ENCODE peak calls at places on chromosomes 16 and 17, in six cellular contexts. L is suprapubic skin, E is HCT116, K is GM23338, B is prostate gland, I is transverse colon. H is an unnamed sample.
A peak's percentile ranks its signal among the peaks of the same experiment; 100 is the strongest.

GRCh38 chr17:10051112-10051511 is 146.0 kb upstream of the RCVRN start:
- DNase-seq in L (no peak), E (no peak), K (no peak), B (no peak), I (no peak), H (no peak)

GRCh38 chr16:29645699-29646187 is 17.3 kb upstream of the SPN start:
- DNase-seq in L (no peak), E (peak; percentile 49), K (peak; percentile 65), B (no peak), I (no peak), H (peak; percentile 91)

GRCh38 chr17:50201226-50201854 is at the start of gene COL1A1:
- DNase-seq in L (peak; percentile 93), E (no peak), K (peak; percentile 59), B (no peak), I (peak; percentile 72), H (no peak)

GRCh38 chr17:82964851-82965341 is 114.5 kb upstream of the METRNL start:
- DNase-seq in L (no peak), E (no peak), K (no peak), B (no peak), I (no peak), H (no peak)

GRCh38 chr16:57600952-57601580 is 27.4 kb upstream of the ADGRG1 start:
- DNase-seq in L (peak; percentile 9), E (no peak), K (no peak), B (no peak), I (no peak), H (no peak)

GRCh38 chr17:47846741-47847340 is 4.1 kb downstream of the SP6 start:
- DNase-seq in L (no peak), E (no peak), K (peak; percentile 63), B (no peak), I (no peak), H (no peak)

GRCh38 chr17:78324391-78325075 is 35.3 kb downstream of the SOCS3 start:
- DNase-seq in L (peak; percentile 90), E (no peak), K (peak; percentile 71), B (no peak), I (peak; percentile 60), H (peak; percentile 85)

GRCh38 chr17:12627776-12628491 is 37.8 kb upstream of the MYOCD start:
- DNase-seq in L (no peak), E (no peak), K (no peak), B (no peak), I (no peak), H (no peak)

GRCh38 chr17:79951361-79952264 is 84.1 kb downstream of the TBC1D16 start:
- DNase-seq in L (peak; percentile 79), E (no peak), K (no peak), B (peak; percentile 78), I (no peak), H (no peak)

GRCh38 chr17:47897561-47897960 is 1.5 kb downstream of the SP2 start:
- DNase-seq in L (no peak), E (no peak), K (no peak), B (no peak), I (no peak), H (no peak)

GRCh38 chr17:4738136-4739121 is 1.2 kb upstream of the ZMYND15 start:
- DNase-seq in L (no peak), E (no peak), K (peak; percentile 48), B (peak; percentile 42), I (peak; percentile 57), H (no peak)

GRCh38 chr16:89655062-89655643 is 2.4 kb downstream of the CHMP1A start:
- DNase-seq in L (no peak), E (no peak), K (no peak), B (no peak), I (no peak), H (no peak)

GRCh38 chr16:79605999-79606398 is 5.5 kb upstream of the MAF start:
- DNase-seq in L (no peak), E (no peak), K (peak; percentile 27), B (no peak), I (no peak), H (no peak)

GRCh38 chr17:12421646-12422306 is 243.9 kb upstream of the MYOCD start:
- DNase-seq in L (no peak), E (no peak), K (no peak), B (no peak), I (no peak), H (no peak)

GRCh38 chr16:50202926-50203624 is 50.0 kb downstream of the TENT4B start:
- DNase-seq in L (no peak), E (peak; percentile 62), K (no peak), B (no peak), I (no peak), H (no peak)

GRCh38 chr16:88639231-88640038 is 1.1 kb downstream of the IL17C start:
- DNase-seq in L (no peak), E (no peak), K (peak; percentile 92), B (no peak), I (peak; percentile 74), H (no peak)

GRCh38 chr17:32912218-32912897 is 15.6 kb upstream of the TMEM98 start:
- DNase-seq in L (peak; percentile 83), E (no peak), K (peak; percentile 49), B (peak; percentile 91), I (peak; percentile 87), H (no peak)

GRCh38 chr17:3529817-3530741 is 27.5 kb downstream of the TRPV3 start:
- DNase-seq in L (no peak), E (no peak), K (peak; percentile 51), B (no peak), I (no peak), H (no peak)

GRCh38 chr17:75098861-75099260 is 10.9 kb upstream of the ARMC7 start:
- DNase-seq in L (no peak), E (no peak), K (no peak), B (no peak), I (no peak), H (no peak)

GRCh38 chr17:75094871-75095399 is 7.2 kb downstream of the SLC16A5 start:
- DNase-seq in L (no peak), E (no peak), K (no peak), B (no peak), I (no peak), H (no peak)

GRCh38 chr17:75093543-75094158 is 5.9 kb downstream of the SLC16A5 start:
- DNase-seq in L (no peak), E (no peak), K (no peak), B (no peak), I (no peak), H (no peak)

GRCh38 chr17:75097865-75098264 is 10.1 kb downstream of the SLC16A5 start:
- DNase-seq in L (no peak), E (no peak), K (no peak), B (no peak), I (no peak), H (no peak)

DNA sequence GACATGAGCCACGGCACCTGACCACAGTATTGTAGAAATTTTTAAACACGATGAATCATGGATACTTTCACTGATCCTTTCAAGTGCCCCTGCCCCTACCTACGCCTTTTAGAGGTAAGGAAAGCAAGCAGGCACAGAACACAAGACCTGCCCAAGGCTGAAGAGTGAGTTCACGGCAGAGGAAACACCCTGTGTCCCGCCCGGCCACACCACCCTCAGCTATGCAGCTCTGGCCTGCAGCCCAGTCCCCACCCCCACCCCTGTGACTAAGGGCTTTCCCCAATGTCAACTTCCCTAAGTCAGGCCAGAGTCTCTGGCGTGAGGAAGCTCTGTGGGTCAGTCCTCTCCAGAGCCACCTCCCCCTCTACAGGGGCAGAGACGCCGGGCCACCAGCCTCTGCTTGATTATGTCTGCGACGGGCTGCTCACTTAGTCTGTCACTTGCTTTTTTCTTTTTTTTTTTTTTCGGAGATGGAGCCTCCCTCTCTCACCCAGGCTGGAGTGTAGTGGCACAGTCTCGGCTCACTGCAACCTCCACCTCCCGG is 8.4 kb downstream of the SLC16A5 start:
- DNase-seq in L (no peak), E (peak; percentile 95), K (peak; percentile 57), B (peak; percentile 80), I (peak; percentile 88), H (peak; percentile 90)
- TF ChIP-seq POLR2AphosphoS5 in L (no peak), E (peak; percentile 88), K (no peak), B (peak; percentile 84), I (peak; percentile 86), H (peak; percentile 72)

GRCh38 chr16:85658504-85659326 is 30.0 kb downstream of the GINS2 start:
- DNase-seq in L (no peak), E (no peak), K (no peak), B (no peak), I (no peak), H (no peak)

GRCh38 chr16:85659805-85660511 is 28.8 kb downstream of the GINS2 start:
- DNase-seq in L (peak; percentile 86), E (peak; percentile 34), K (peak; percentile 81), B (peak; percentile 73), I (peak; percentile 76), H (no peak)

GRCh38 chr16:85661131-85662035 is 27.4 kb downstream of the GINS2 start:
- DNase-seq in L (peak; percentile 76), E (no peak), K (no peak), B (no peak), I (no peak), H (no peak)

GRCh38 chr16:85657996-85658395 is 30.8 kb downstream of the GINS2 start:
- DNase-seq in L (no peak), E (no peak), K (no peak), B (no peak), I (no peak), H (no peak)

DNA sequence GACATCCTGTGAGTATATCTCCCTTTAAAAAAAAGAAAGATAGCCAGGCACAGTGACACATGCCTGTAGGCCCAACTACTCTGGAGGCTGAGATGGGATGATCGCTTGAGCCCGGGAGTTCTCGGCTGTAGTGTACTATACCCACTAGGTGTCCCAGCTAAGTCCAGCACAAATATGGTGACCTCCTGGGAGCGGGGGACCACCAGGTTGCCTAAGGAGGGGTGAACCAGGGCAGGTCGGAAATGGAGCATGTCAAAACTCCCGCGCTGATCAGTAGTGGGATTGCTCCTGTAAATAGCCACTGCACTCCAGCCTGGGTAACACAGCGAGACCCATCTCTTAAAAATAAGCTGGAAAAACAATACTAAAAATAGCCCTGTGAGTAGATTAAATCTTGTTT is 29.4 kb downstream of the GINS2 start:
- DNase-seq in L (no peak), E (no peak), K (no peak), B (no peak), I (no peak), H (no peak)
- H3K4me3 ChIP-seq in L (no peak overlapping the region), E (no peak overlapping the region), K (no peak overlapping the region), B (no peak overlapping the region), I (no peak overlapping the region), H (no peak overlapping the region)

GRCh38 chr16:75644240-75645012 is 3.0 kb downstream of the KARS1 start:
- DNase-seq in L (no peak), E (no peak), K (no peak), B (no peak), I (no peak), H (no peak)
- TF ChIP-seq CTCF in L (no peak), E (no peak), K (peak; percentile 24), B (no peak), I (no peak), H (no peak)

DNA sequence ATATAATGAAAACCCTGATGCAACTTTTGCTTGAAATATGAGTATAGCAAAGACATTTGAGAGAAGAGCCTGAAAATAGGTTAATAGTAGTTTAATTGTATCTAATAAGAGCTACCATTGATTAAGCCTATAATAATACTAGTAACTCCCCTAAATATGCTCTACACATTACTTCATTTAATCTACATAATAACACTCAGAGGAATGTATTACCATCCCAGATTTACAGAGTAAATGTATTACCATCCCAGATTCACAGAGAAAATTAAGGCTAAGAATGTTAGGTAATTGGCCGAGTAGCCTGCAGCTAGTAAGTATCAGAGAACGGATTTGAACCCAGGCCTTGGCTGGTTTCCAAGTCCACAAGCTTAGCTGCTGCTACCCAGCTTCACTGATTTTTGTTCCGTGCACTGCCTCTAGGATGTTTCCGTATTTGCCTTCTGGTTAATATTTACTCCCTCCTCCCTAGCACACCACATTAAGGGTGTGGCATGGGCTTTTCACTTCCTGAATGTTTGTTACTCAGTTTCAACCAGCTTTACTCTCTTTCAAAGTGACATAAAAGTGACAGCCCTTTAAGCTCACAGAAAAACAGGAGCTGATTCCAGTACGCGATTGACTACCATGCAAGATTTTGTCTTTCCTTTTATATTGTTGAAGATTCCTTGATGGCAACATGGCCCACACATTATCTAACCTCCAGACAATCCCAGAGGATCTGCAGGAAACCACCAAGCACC is 26.6 kb upstream of the TOX3 start:
- DNase-seq in L (no peak), E (no peak), K (no peak), B (peak; percentile 19), I (peak; percentile 63), H (no peak)
- TF ChIP-seq POLR2AphosphoS5 in L (no peak), E (no peak), K (no peak), B (peak; percentile 43), I (peak; percentile 55), H (no peak)